ENCODE peak calls at places on chromosomes 11 and 22, in ten cellular contexts. Z is sigmoid colon, L is stomach, G is A549, X is esophagus muscularis mucosa, W is tibial nerve, J is transverse colon, V is K562, T is upper lobe of left lung, C is HepG2. F is an unnamed sample.
A peak's percentile ranks its signal among the peaks of the same experiment; 100 is the strongest.

GRCh38 chr11:46677991-46678740 is 22.3 kb downstream of the ARHGAP1 start:
- DNase-seq in W (no peak), J (no peak), G (peak; percentile 30), T (no peak), C (no peak), Z (no peak), X (no peak), V (no peak), L (no peak), F (no peak)

GRCh38 chr11:87031433-87032170 is 6.1 kb upstream of the TMEM135 start:
- DNase-seq in G (no peak), Z (no peak), V (no peak), C (no peak), T (no peak), L (no peak), X (no peak), J (no peak), W (no peak), F (no peak)

GRCh38 chr11:5071815-5072214 is 2.4 kb downstream of the OR52E1 start:
- DNase-seq in Z (no peak), T (no peak), C (no peak), V (no peak), G (no peak), X (no peak), L (no peak), W (no peak), J (no peak), F (no peak)

GRCh38 chr11:72581067-72581466 is 93.2 kb downstream of the PDE2A start:
- DNase-seq in Z (peak; percentile 33), X (no peak), C (no peak), G (no peak), T (no peak), J (no peak), L (no peak), W (no peak), V (no peak), F (no peak)

GRCh38 chr11:94922675-94923347 is 50.5 kb downstream of the CWC15 start:
- DNase-seq in W (no peak), Z (no peak), T (no peak), L (no peak), G (no peak), X (no peak), C (no peak), V (peak; percentile 0), J (no peak), F (no peak)

GRCh38 chr11:117523680-117524079 is 196.0 kb downstream of the CEP164 start:
- DNase-seq in C (no peak), L (no peak), Z (no peak), J (no peak), T (no peak), W (no peak), V (no peak), G (no peak), X (no peak), F (no peak)

GRCh38 chr11:95299078-95299611 is 68.1 kb upstream of the SESN3 start:
- DNase-seq in G (no peak), J (no peak), T (no peak), X (no peak), V (no peak), L (no peak), C (no peak), W (no peak), Z (no peak), F (no peak)

GRCh38 chr11:47914743-47915142 is 65.6 kb upstream of the PTPRJ start:
- DNase-seq in W (no peak), J (no peak), V (no peak), G (no peak), C (no peak), T (no peak), X (no peak), L (no peak), Z (no peak), F (no peak)

GRCh38 chr22:36256474-36256873 is 3.5 kb downstream of the APOL1 start:
- DNase-seq in W (no peak), G (no peak), T (no peak), L (no peak), C (no peak), V (no peak), Z (no peak), J (no peak), X (no peak), F (no peak)

GRCh38 chr11:86743223-86744118 is 56.9 kb upstream of the PRSS23 start:
- DNase-seq in X (no peak), C (peak; percentile 57), W (peak; percentile 42), V (peak; percentile 70), J (peak; percentile 26), G (peak; percentile 94), T (peak; percentile 52), Z (peak; percentile 88), L (peak; percentile 42), F (no peak)

GRCh38 chr22:48554893-48555552 is 1272.7 kb downstream of the BRD1 start:
- DNase-seq in C (no peak), V (no peak), T (no peak), J (no peak), W (no peak), X (no peak), Z (no peak), G (no peak), L (no peak), F (no peak)

GRCh38 chr22:17237031-17237668 is 17.9 kb upstream of the ADA2 start:
- DNase-seq in X (no peak), W (no peak), C (no peak), T (no peak), Z (no peak), G (no peak), L (no peak), V (no peak), J (no peak), F (no peak)

GRCh38 chr11:74685338-74685737 is 45.9 kb downstream of the CHRDL2 start:
- DNase-seq in V (no peak), T (no peak), X (no peak), Z (no peak), W (no peak), L (no peak), C (no peak), G (no peak), J (no peak), F (no peak)

GRCh38 chr22:48574776-48575566 is 1252.7 kb downstream of the BRD1 start:
- DNase-seq in V (no peak), X (no peak), L (no peak), C (peak; percentile 58), G (peak; percentile 67), W (no peak), J (peak; percentile 12), Z (no peak), T (peak; percentile 44), F (peak; percentile 30)

GRCh38 chr11:62398011-62398994 is 20.5 kb upstream of the SCGB1A1 start:
- DNase-seq in J (no peak), G (peak; percentile 67), W (peak; percentile 37), C (peak; percentile 54), X (no peak), Z (peak; percentile 76), L (no peak), V (peak; percentile 78), T (no peak), F (peak; percentile 64)

GRCh38 chr11:69912161-69912910 is 93.1 kb upstream of the FGF3 start:
- DNase-seq in Z (peak; percentile 61), T (no peak), W (no peak), J (peak; percentile 5), G (no peak), V (no peak), L (no peak), C (no peak), X (no peak), F (peak; percentile 38)

DNA sequence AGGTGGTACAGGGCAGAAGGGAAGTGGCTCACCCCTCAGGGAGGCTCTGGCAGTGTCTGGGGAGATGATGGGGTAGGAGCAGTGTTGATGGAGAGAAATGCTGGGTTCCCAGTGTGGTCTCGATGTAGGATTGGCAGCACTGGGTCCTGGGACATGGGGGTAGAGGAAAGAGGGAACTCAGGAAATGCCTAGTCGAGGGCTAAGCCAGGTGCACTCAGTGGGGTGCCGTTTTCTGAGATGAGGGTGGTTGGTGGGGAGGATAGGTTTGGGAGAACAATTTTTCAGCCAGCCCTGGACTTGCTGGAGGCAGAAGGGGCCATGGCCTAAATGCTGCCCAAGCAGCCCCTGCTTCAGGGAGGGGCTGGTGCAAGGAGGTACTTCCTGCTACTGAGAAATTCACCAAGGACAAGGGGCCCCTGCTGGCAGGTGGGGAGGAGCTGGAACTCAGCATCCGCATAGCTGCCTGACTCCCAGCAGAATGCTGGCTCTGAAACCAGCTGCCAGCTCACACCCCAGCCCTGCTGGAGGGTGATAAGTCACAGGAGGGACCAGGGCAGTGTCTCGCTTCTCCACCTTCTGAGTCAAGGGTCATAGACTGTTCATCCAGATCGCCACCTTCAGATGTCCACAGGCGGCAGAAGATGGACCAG is 6.0 kb downstream of the CCDC157 start:
- DNase-seq in G (no peak), C (no peak), V (peak; percentile 47), J (no peak), X (no peak), W (no peak), T (no peak), Z (no peak), L (no peak), F (no peak)
- TF ChIP-seq POLR2A in G (no peak), C (no peak), V (no peak), J (no peak), X (no peak), W (no peak), T (no peak), Z (no peak), L (no peak), F (no peak)

GRCh38 chr22:39534092-39534506 is 1.6 kb upstream of the RPS19BP1 start:
- DNase-seq in C (peak; percentile 73), J (no peak), T (no peak), Z (no peak), L (no peak), X (no peak), W (no peak), G (no peak), V (no peak), F (peak; percentile 57)
- H3K4me1 ChIP-seq in C (peaks cover 52% of the 10 kb centered on the region), J (peaks cover 37% of the 10 kb centered on the region), T (peaks cover 33% of the 10 kb centered on the region), Z (peaks cover 43% of the 10 kb centered on the region), L (peaks cover 45% of the 10 kb centered on the region), X (peaks cover 42% of the 10 kb centered on the region), W (peaks cover 52% of the 10 kb centered on the region), G (peaks cover 25% of the 10 kb centered on the region), V (peaks cover 46% of the 10 kb centered on the region), F (peaks cover 8% of the 10 kb centered on the region)

GRCh38 chr11:122439911-122440782 is 215.4 kb upstream of the UBASH3B start:
- DNase-seq in W (peak; percentile 37), G (peak; percentile 48), T (no peak), Z (peak; percentile 64), X (no peak), V (no peak), C (peak; percentile 83), L (no peak), J (no peak), F (peak; percentile 50)
- TF ChIP-seq EP300 in W (no peak), G (no peak), T (no peak), Z (no peak), X (no peak), V (no peak), C (peak; percentile 60), L (no peak), J (no peak), F (no peak)

DNA sequence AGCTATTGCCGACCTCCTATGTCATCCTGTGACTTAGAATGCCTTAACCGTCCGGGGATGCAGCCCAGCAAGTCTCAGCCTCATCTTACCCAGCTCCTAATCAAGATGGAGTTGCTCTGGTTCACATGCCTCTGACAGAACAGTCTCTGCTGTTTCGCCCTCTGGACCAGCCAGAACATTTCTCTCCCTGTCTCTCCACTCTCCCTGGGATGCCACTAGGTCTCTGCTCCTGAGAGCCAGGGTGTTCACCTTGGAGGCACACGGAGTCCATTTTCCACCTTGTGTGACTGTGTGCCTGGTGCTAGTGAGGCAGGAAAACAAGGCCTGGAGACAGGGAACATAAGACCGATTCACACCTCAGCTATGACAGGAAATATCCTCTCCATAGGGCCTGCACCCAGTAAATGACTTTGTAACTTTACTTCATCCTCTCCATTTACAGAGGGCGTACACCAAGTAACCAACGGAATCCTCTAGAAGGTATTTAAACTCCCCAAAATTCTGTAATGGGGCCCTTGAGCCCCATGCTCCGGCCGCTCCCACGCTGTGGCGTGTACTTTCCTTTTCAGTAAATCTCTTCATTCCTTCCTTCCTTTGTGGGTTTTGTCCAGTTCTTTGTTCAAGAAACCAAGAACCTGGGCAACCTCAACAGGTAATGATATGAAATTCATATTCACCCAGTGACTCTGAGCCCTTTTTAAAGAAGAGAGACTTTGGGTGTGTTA is 16.7 kb upstream of the B4GALNT4 start:
- DNase-seq in G (no peak), J (no peak), W (no peak), Z (no peak), C (no peak), V (no peak), X (no peak), T (no peak), L (no peak), F (peak; percentile 46)
- TF ChIP-seq POLR2A in G (no peak), J (no peak), W (no peak), Z (no peak), C (no peak), V (no peak), X (no peak), T (no peak), L (no peak), F (no peak)